ENCODE peak calls at places on chromosomes 7 and 10, in six cellular contexts. W is NCI-H1436; R is CD8-positive, alpha-beta memory T cell; L is cardiac muscle cell; K is H54; C is Calu3. S is an unnamed sample.

GRCh38 chr10:25059990-25060389 is 43.6 kb downstream of the THNSL1 start:
- DNase-seq in K (peak), L (peak), R (no peak), C (peak), W (no peak), S (peak)

GRCh38 chr7:30450123-30450982 is 28.2 kb downstream of the NOD1 start:
- DNase-seq in K (no peak), L (no peak), R (no peak), C (no peak), W (no peak), S (no peak)

GRCh38 chr10:70053896-70054641 is 1.4 kb downstream of the MACROH2A2 start:
- DNase-seq in K (no peak), W (peak), R (no peak), C (peak), L (no peak), S (no peak)

GRCh38 chr10:33117816-33118215 is 159.8 kb upstream of the ITGB1 start:
- DNase-seq in C (no peak), R (peak), W (no peak), K (no peak), L (no peak), S (no peak)

GRCh38 chr10:120017731-120018130 is 125.2 kb downstream of the SEC23IP start:
- DNase-seq in C (no peak), K (no peak), R (no peak), W (no peak), L (no peak), S (no peak)

GRCh38 chr10:79275431-79275851 is 71.8 kb upstream of the PPIF start:
- DNase-seq in W (no peak), K (no peak), C (no peak), R (no peak), L (no peak), S (peak)

GRCh38 chr10:96377816-96378294 is 19.1 kb upstream of the OPALIN start:
- DNase-seq in W (no peak), K (peak), C (no peak), L (peak), R (no peak), S (peak)

GRCh38 chr10:117541909-117542705 is 439 bp upstream of the EMX2 start:
- DNase-seq in K (no peak), R (no peak), W (peak), L (peak), C (no peak), S (peak)

GRCh38 chr10:132363921-132364593 is 32.1 kb downstream of the LRRC27 start:
- DNase-seq in R (no peak), L (no peak), C (no peak), W (no peak), K (no peak), S (no peak)

GRCh38 chr10:74510594-74510993 is 315.8 kb upstream of the KAT6B start:
- DNase-seq in L (no peak), C (no peak), K (no peak), W (no peak), R (no peak), S (no peak)

GRCh38 chr7:14685112-14685511 is 217.4 kb downstream of the DGKB start:
- DNase-seq in L (no peak), R (no peak), C (no peak), W (no peak), K (no peak), S (no peak)

GRCh38 chr7:152076324-152076821 is 50.9 kb downstream of the GALNT11 start:
- DNase-seq in R (no peak), L (peak), W (no peak), K (peak), C (peak), S (no peak)

GRCh38 chr7:134891262-134892001 is 94.9 kb upstream of the AGBL3 start:
- DNase-seq in R (no peak), L (peak), K (peak), C (peak), W (no peak), S (peak)

GRCh38 chr10:69093933-69094332 is 6.0 kb downstream of the SRGN start:
- DNase-seq in R (no peak), L (peak), C (no peak), K (no peak), W (no peak), S (no peak)

GRCh38 chr10:86685893-86686632 is 17.8 kb downstream of the LDB3 start:
- DNase-seq in R (no peak), K (no peak), W (no peak), L (no peak), C (no peak), S (no peak)

GRCh38 chr7:105691029-105691691 is 109.9 kb upstream of the EFCAB10 start:
- DNase-seq in K (peak), W (no peak), R (peak), L (peak), C (no peak), S (no peak)

GRCh38 chr10:11325817-11326216 is 285.6 kb downstream of the USP6NL start:
- DNase-seq in C (no peak), L (peak), R (no peak), W (no peak), K (no peak), S (no peak)

GRCh38 chr10:113294868-113295267 is 258.0 kb upstream of the HABP2 start:
- DNase-seq in K (no peak), W (no peak), C (no peak), R (no peak), L (no peak), S (no peak)

GRCh38 chr7:73706122-73707044 is 13.1 kb downstream of the STX1A start:
- DNase-seq in K (peak), L (no peak), C (peak), W (no peak), R (no peak), S (no peak)

GRCh38 chr10:75531571-75532031 is 100.2 kb downstream of the LRMDA start:
- DNase-seq in W (no peak), R (no peak), C (no peak), L (peak), K (peak), S (no peak)

GRCh38 chr7:121099572-121099971 is 111.1 kb downstream of the CPED1 start:
- DNase-seq in L (no peak), K (no peak), W (no peak), C (no peak), R (no peak), S (no peak)

GRCh38 chr7:76020031-76020714 is 25.8 kb upstream of the TMEM120A start:
- DNase-seq in W (peak), K (peak), L (peak), R (peak), C (peak), S (peak)

GRCh38 chr10:98425511-98426352 is 10.8 kb upstream of the PYROXD2 start:
- DNase-seq in C (peak), W (no peak), K (peak), L (peak), R (peak), S (no peak)

GRCh38 chr7:130736298-130736900 is 2.4 kb upstream of the KLF14 start:
- DNase-seq in C (no peak), W (no peak), K (no peak), L (no peak), R (no peak), S (no peak)

GRCh38 chr10:31602541-31603244 is 283.7 kb downstream of the ZEB1 start:
- DNase-seq in C (no peak), R (no peak), W (no peak), L (peak), K (no peak), S (peak)

GRCh38 chr10:92011560-92012214 is 88.1 kb downstream of the BTAF1 start:
- DNase-seq in R (no peak), W (no peak), K (peak), C (no peak), L (peak), S (no peak)

GRCh38 chr7:129947701-129948100 is 5.1 kb downstream of the UBE2H start:
- DNase-seq in W (no peak), R (no peak), L (peak), K (no peak), C (no peak), S (no peak)

GRCh38 chr10:117134084-117135025 is 3.7 kb downstream of the VAX1 start:
- DNase-seq in R (no peak), W (no peak), L (no peak), K (no peak), C (no peak), S (no peak)